ENCODE peak calls at places on chromosomes 4 and X, in seven cellular contexts. Q, K, Z, O, I, H and R are unnamed samples.

GRCh38 chr4:77418333-77418732 is 187.3 kb upstream of the CXCL13 start:
- DNase-seq in Q (no peak), H (no peak), Z (no peak), I (peak; percentile 5), K (no peak), O (no peak), R (no peak)

GRCh38 chrX:139691493-139691842 is 16.5 kb downstream of the MCF2 start:
- DNase-seq in Z (no peak), K (no peak), O (no peak), I (no peak), Q (no peak), H (no peak), R (no peak)

GRCh38 chrX:110853610-110854009 is 58.0 kb upstream of the CHRDL1 start:
- DNase-seq in K (no peak), Z (no peak), O (peak; percentile 35), Q (no peak), H (no peak), I (no peak), R (no peak)

GRCh38 chr4:147566762-147567161 is 50.4 kb upstream of the TMEM184C start:
- DNase-seq in Q (no peak), I (no peak), H (no peak), O (no peak), K (no peak), Z (no peak), R (no peak)

GRCh38 chr4:189835505-189835904 is 105.2 kb upstream of the FRG1 start:
- DNase-seq in K (no peak), O (no peak), Z (no peak), I (no peak), Q (no peak), H (no peak), R (no peak)

GRCh38 chrX:75603833-75604232 is 81.0 kb upstream of the ZDHHC15 start:
- DNase-seq in H (peak; percentile 4), O (no peak), Z (no peak), K (no peak), Q (no peak), I (peak; percentile 43), R (no peak)

GRCh38 chr4:23962462-23962861 is 72.6 kb upstream of the PPARGC1A start:
- DNase-seq in Q (no peak), Z (no peak), I (no peak), K (no peak), H (no peak), O (no peak), R (no peak)

GRCh38 chr4:79682801-79683217 is 274.8 kb upstream of the GK2 start:
- DNase-seq in Q (no peak), O (peak; percentile 64), K (no peak), Z (no peak), I (no peak), H (no peak), R (no peak)

GRCh38 chr4:38663021-38663800 is 788 bp upstream of the KLF3 start:
- DNase-seq in Q (no peak), I (peak; percentile 44), K (no peak), O (no peak), H (no peak), Z (no peak), R (no peak)

GRCh38 chr4:15754323-15754722 is 23.8 kb upstream of the CD38 start:
- DNase-seq in K (no peak), Q (no peak), I (peak; percentile 17), Z (peak; percentile 57), H (peak; percentile 96), O (no peak), R (no peak)

GRCh38 chr4:153257966-153258365 is 53.7 kb downstream of the TRIM2 start:
- DNase-seq in I (no peak), O (no peak), K (no peak), H (no peak), Z (no peak), Q (no peak), R (no peak)

GRCh38 chr4:69066945-69067344 is 29.3 kb upstream of the UGT2B7 start:
- DNase-seq in I (no peak), O (no peak), H (peak; percentile 72), Q (no peak), K (no peak), Z (no peak), R (no peak)

GRCh38 chrX:63661676-63662075 is 123.3 kb downstream of the ARHGEF9 start:
- DNase-seq in K (no peak), Q (no peak), O (no peak), Z (no peak), I (no peak), H (no peak), R (no peak)

GRCh38 chr4:116880625-116881024 is 204.8 kb downstream of the TRAM1L1 start:
- DNase-seq in H (no peak), Q (no peak), K (no peak), Z (no peak), I (no peak), O (no peak), R (no peak)

GRCh38 chr4:187070158-187070557 is 346.5 kb upstream of the FAT1 start:
- DNase-seq in I (no peak), K (no peak), H (no peak), Z (no peak), Q (no peak), O (no peak), R (no peak)

GRCh38 chr4:19566041-19566440 is 685.7 kb upstream of the SLIT2 start:
- DNase-seq in Z (no peak), Q (no peak), K (no peak), I (no peak), H (no peak), O (no peak), R (no peak)

GRCh38 chr4:4387531-4388311 is 819 bp downstream of the NSG1 start:
- DNase-seq in O (peak; percentile 34), Z (peak; percentile 67), Q (no peak), H (no peak), I (peak; percentile 32), K (peak; percentile 63), R (no peak)

GRCh38 chrX:16559206-16559619 is 90.7 kb upstream of the S100G start:
- DNase-seq in O (no peak), H (no peak), Z (no peak), Q (no peak), K (no peak), I (no peak), R (no peak)

GRCh38 chr4:152045781-152046571 is 285.2 kb upstream of the GATB start:
- DNase-seq in H (no peak), I (no peak), Q (no peak), O (peak; percentile 58), Z (no peak), K (peak; percentile 78), R (peak; percentile 75)

GRCh38 chrX:142999209-142999720 is 26.5 kb upstream of the SPANXN4 start:
- DNase-seq in Q (no peak), Z (no peak), O (no peak), K (no peak), I (no peak), H (no peak), R (no peak)

GRCh38 chr4:99362768-99363167 is 10.2 kb upstream of the ADH1C start:
- DNase-seq in Q (no peak), H (no peak), K (no peak), O (peak; percentile 64), Z (no peak), I (no peak), R (no peak)
- H3K27ac ChIP-seq in Q (peak overlapping the region; percentile 77), H (no peak overlapping the region), K (no peak overlapping the region), O (no peak overlapping the region), Z (no peak overlapping the region), I (no peak overlapping the region), R (peak overlapping the region; percentile 33)

GRCh38 chr4:7029921-7030320 is 13.3 kb upstream of the TADA2B start:
- DNase-seq in H (no peak), O (peak; percentile 40), I (no peak), Q (no peak), K (peak; percentile 35), Z (no peak), R (no peak)
- H3K36me3 ChIP-seq in H (peaks cover 20% of the 10 kb centered on the region), O (peaks cover 4% of the 10 kb centered on the region), I (peaks cover 36% of the 10 kb centered on the region), Q (peaks cover 38% of the 10 kb centered on the region), K (peaks cover 37% of the 10 kb centered on the region), Z (peaks cover 20% of the 10 kb centered on the region), R (peaks cover 37% of the 10 kb centered on the region)

DNA sequence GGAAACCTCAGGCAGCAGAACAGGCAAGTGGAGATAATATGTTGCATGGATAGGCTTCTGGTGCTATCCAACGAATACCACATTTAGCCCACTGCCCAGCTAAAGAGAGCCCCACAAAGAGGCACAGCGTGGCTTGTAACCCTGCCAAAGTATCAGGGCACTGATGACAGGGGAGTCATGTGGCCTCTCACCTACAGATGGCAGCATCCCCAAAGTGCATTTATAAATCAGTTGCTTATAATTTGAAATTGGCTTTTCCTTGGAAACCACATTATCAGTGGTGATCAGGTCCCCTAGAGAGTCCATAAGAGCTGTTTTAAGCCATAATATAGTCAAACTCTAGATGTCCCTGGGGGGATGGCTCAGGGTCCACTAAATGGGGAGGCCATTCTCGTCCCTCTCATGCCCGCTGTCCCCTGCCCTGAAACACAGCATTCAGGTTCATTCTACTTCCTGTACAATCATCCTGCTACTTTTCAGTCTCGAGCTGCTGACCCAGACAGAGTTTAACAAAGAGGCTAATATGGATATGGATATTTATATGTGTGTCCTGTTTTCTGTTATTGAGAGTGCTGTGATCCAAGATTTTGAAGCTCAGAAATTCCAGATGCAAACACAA is 28.6 kb downstream of the SRPX start:
- DNase-seq in I (peak; percentile 65), Z (no peak), K (no peak), Q (no peak), H (no peak), O (no peak), R (no peak)
- H3K4me3 ChIP-seq in I (no peak overlapping the region), Z (no peak overlapping the region), K (no peak overlapping the region), Q (no peak overlapping the region), H (no peak overlapping the region), O (no peak overlapping the region), R (no peak overlapping the region)

GRCh38 chrX:40174594-40175415 is 77.0 kb upstream of the BCOR start:
- DNase-seq in H (peak; percentile 48), Q (no peak), K (peak; percentile 84), Z (peak; percentile 59), I (peak; percentile 75), O (peak; percentile 73), R (no peak)

GRCh38 chrX:40176979-40177430 is 79.2 kb upstream of the BCOR start:
- DNase-seq in Q (no peak), K (peak; percentile 82), O (peak; percentile 69), Z (no peak), H (no peak), I (no peak), R (no peak)

GRCh38 chrX:40175416-40176255 is 77.9 kb upstream of the BCOR start:
- DNase-seq in I (peak; percentile 88), H (no peak), Q (no peak), O (peak; percentile 87), Z (peak; percentile 89), K (peak; percentile 94), R (peak; percentile 74)

GRCh38 chrX:40177489-40177888 is 79.7 kb upstream of the BCOR start:
- DNase-seq in I (no peak), K (no peak), H (no peak), Z (no peak), O (no peak), Q (no peak), R (no peak)

DNA sequence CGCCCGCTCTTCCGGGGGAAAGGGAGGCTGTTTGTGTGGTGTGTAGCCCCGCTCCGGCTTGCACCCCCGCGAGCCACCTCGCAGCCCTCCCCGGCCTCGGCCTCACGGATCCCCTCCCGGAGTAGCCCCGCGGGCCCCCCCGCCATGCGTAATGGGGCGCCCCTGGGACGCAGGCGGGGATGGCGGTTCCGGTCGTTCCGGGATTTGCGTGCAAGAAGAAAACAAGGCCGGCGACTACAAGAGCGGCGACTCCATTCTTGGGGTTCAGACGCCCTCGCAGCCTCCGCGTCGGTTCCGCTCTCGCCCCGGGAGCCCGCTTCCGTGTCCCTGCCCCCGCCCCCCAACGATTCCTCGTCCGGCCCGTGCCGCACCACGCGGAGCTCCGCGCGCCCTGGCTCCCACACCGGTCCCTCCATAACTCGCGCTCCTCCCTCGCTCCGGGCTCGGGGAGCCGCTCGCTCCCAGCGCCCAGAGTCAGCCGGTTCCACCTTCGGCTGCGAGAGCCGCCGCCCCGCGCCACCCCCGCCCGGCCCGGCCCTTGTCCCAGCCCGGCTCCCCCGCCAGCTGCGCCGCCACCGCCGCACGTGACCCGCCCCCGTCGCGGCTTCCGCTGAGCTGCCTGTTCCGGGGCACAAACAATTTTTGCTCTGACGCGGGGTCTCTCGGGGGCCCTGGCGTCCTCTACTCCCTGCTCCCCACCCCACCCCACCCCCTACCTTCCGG is 78.7 kb upstream of the BCOR start:
- DNase-seq in O (peak; percentile 89), K (peak; percentile 92), Z (peak; percentile 86), I (peak; percentile 84), Q (no peak), H (no peak), R (peak; percentile 69)
- H3K27ac ChIP-seq in O (peak overlapping the region; percentile 86), K (peak overlapping the region; percentile 92), Z (peak overlapping the region; percentile 89), I (peak overlapping the region; percentile 100), Q (peak overlapping the region; percentile 96), H (peak overlapping the region; percentile 50), R (peak overlapping the region; percentile 92)